ENCODE peak calls at places on chromosomes 11 and 22, in four cellular contexts. I is HepG2, E is HEK293T, A is K562. G is an unnamed sample.

GRCh38 chr11:35043933-35044332 is 95.0 kb upstream of the CD44 start:
- DNase-seq in I (no peak), E (no peak), A (no peak), G (no peak)

GRCh38 chr11:67468509-67468834 is 579 bp downstream of the TMEM134 start:
- DNase-seq in I (no peak), E (no peak), A (no peak), G (no peak)

GRCh38 chr11:47372422-47372821 is 5.9 kb downstream of the SPI1 start:
- DNase-seq in I (no peak), E (no peak), A (no peak), G (no peak)

GRCh38 chr11:17774232-17775034 is 39.9 kb downstream of the KCNC1 start:
- DNase-seq in I (peak; percentile 70), E (no peak), A (no peak), G (no peak)

GRCh38 chr11:13150487-13150886 is 127.1 kb upstream of the BMAL1 start:
- DNase-seq in I (no peak), E (no peak), A (no peak), G (no peak)

GRCh38 chr11:44621140-44621681 is 55.7 kb downstream of the CD82 start:
- DNase-seq in I (peak; percentile 55), E (peak; percentile 85), A (peak; percentile 81), G (no peak)

GRCh38 chr11:74849525-74850391 is 99.1 kb downstream of the XRRA1 start:
- DNase-seq in I (peak; percentile 95), E (no peak), A (no peak), G (no peak)

GRCh38 chr22:16954060-16954403 is 54.0 kb downstream of the GAB4 start:
- DNase-seq in I (no peak), E (peak; percentile 2), A (no peak), G (no peak)

GRCh38 chr11:16000065-16000464 is 356.3 kb downstream of the SOX6 start:
- DNase-seq in I (no peak), E (no peak), A (no peak), G (no peak)

GRCh38 chr22:50396751-50397370 is 53.7 kb downstream of the PPP6R2 start:
- DNase-seq in I (peak; percentile 97), E (peak; percentile 8), A (no peak), G (no peak)

GRCh38 chr11:57776101-57776511 is 14.5 kb downstream of the CTNND1 start:
- DNase-seq in I (no peak), E (no peak), A (no peak), G (no peak)

GRCh38 chr22:28128827-28129226 is 209.8 kb upstream of the PITPNB start:
- DNase-seq in I (no peak), E (no peak), A (no peak), G (no peak)

GRCh38 chr11:78504708-78505107 is 70.0 kb downstream of the NARS2 start:
- DNase-seq in I (no peak), E (no peak), A (no peak), G (no peak)

GRCh38 chr11:20351870-20352269 is 11.6 kb upstream of the HTATIP2 start:
- DNase-seq in I (no peak), E (no peak), A (no peak), G (no peak)

GRCh38 chr11:102599642-102600261 is 25.4 kb downstream of the MMP20 start:
- DNase-seq in I (peak; percentile 89), E (no peak), A (peak; percentile 15), G (no peak)

GRCh38 chr11:30852645-30853044 is 266.5 kb upstream of the MPPED2 start:
- DNase-seq in I (no peak), E (no peak), A (no peak), G (no peak)

GRCh38 chr22:41382098-41382578 is 396 bp downstream of the TEF start:
- DNase-seq in I (no peak), E (peak; percentile 85), A (peak; percentile 51), G (no peak)

GRCh38 chr11:96084610-96085348 is 160.9 kb upstream of the MTMR2 start:
- DNase-seq in I (no peak), E (no peak), A (no peak), G (no peak)

GRCh38 chr22:46195487-46196165 is 45.3 kb downstream of the PPARA start:
- DNase-seq in I (no peak), E (no peak), A (no peak), G (no peak)

GRCh38 chr11:36373040-36374010 is 77.2 kb downstream of the PRR5L start:
- DNase-seq in I (no peak), E (no peak), A (no peak), G (no peak)

GRCh38 chr11:122062763-122063162 is 53.3 kb downstream of the BLID start:
- DNase-seq in I (no peak), E (no peak), A (no peak), G (no peak)

GRCh38 chr22:46090631-46091201 is 59.6 kb upstream of the PPARA start:
- DNase-seq in I (no peak), E (no peak), A (no peak), G (no peak)

GRCh38 chr11:57303280-57303989 is 21.3 kb downstream of the TNKS1BP1 start:
- DNase-seq in I (no peak), E (no peak), A (no peak), G (no peak)

GRCh38 chr11:125245299-125245698 is 80.7 kb downstream of the PKNOX2 start:
- DNase-seq in I (no peak), E (no peak), A (no peak), G (no peak)

GRCh38 chr11:70546179-70546940 is 148.0 kb downstream of the CTTN start:
- DNase-seq in I (no peak), E (no peak), A (no peak), G (no peak)

GRCh38 chr11:125022551-125022950 is 40.6 kb upstream of the SLC37A2 start:
- DNase-seq in I (no peak), E (no peak), A (no peak), G (no peak)

GRCh38 chr22:38503021-38503420 is 3.1 kb downstream of the DDX17 start:
- DNase-seq in I (no peak), E (no peak), A (no peak), G (no peak)
- TF ChIP-seq FOXK2 in I (no peak), E (no peak), A (no peak), G (no peak)

DNA sequence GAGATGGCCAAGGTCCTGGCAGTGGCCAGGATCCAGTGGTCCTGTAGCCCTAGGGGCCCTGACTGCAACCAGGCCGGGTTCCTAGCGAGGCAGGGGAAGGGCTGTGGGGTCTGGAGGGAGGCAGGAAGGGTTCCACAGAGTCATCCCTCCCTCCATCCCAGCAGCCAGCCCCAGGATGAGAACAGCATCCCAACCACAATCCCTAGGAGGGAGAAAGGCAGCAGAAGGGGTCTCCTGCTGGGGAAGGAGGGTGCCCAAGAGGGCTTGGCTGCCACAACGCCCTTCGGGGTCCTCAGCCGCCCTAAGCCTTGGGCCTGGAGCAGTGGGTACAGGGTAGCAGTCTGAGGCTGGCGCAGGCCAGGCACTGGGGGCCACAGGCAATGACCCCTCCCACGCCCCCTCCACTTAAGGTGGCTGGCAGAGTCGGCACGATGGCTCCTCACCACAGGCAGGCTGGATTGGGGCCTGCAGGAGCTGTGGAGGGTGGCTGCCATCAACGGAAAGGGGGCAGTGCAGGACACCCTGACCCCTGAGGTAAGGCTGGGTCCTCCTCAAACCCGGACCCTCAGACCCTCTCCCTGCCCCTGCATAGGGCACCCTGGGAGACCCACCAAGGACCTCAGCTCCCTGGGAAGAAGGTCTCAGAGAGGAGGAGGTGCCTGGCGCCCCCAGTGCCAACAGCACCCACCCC is 7.2 kb downstream of the SLC22A12 start:
- DNase-seq in I (no peak), E (no peak), A (no peak), G (no peak)
- TF ChIP-seq FOXK2 in I (no peak), E (no peak), A (no peak), G (no peak)

GRCh38 chr11:86978756-86979608 is 23.8 kb upstream of the FZD4 start:
- DNase-seq in I (no peak), E (no peak), A (peak; percentile 66), G (no peak)
- TF ChIP-seq FOXK2 in I (no peak), E (no peak), A (no peak), G (no peak)

GRCh38 chr11:108496643-108497256 is 1.4 kb downstream of the POGLUT3 start:
- DNase-seq in I (no peak), E (no peak), A (peak; percentile 34), G (no peak)
- TF ChIP-seq FOXK2 in I (no peak), E (no peak), A (no peak), G (no peak)

GRCh38 chr11:40187092-40187403 is 1272.4 kb downstream of the LRRC4C start:
- DNase-seq in I (no peak), E (no peak), A (no peak), G (no peak)
- TF ChIP-seq FOXK2 in I (no peak), E (no peak), A (no peak), G (no peak)

GRCh38 chr22:18091478-18091877 is 13.7 kb downstream of the PEX26 start:
- DNase-seq in I (no peak), E (no peak), A (no peak), G (no peak)

GRCh38 chr22:18090286-18090685 is 12.5 kb downstream of the PEX26 start:
- DNase-seq in I (no peak), E (no peak), A (no peak), G (no peak)

GRCh38 chr22:18091916-18092526 is 14.2 kb downstream of the PEX26 start:
- DNase-seq in I (peak; percentile 76), E (no peak), A (no peak), G (no peak)

GRCh38 chr22:18085188-18085587 is 7.4 kb downstream of the PEX26 start:
- DNase-seq in I (no peak), E (no peak), A (no peak), G (no peak)

DNA sequence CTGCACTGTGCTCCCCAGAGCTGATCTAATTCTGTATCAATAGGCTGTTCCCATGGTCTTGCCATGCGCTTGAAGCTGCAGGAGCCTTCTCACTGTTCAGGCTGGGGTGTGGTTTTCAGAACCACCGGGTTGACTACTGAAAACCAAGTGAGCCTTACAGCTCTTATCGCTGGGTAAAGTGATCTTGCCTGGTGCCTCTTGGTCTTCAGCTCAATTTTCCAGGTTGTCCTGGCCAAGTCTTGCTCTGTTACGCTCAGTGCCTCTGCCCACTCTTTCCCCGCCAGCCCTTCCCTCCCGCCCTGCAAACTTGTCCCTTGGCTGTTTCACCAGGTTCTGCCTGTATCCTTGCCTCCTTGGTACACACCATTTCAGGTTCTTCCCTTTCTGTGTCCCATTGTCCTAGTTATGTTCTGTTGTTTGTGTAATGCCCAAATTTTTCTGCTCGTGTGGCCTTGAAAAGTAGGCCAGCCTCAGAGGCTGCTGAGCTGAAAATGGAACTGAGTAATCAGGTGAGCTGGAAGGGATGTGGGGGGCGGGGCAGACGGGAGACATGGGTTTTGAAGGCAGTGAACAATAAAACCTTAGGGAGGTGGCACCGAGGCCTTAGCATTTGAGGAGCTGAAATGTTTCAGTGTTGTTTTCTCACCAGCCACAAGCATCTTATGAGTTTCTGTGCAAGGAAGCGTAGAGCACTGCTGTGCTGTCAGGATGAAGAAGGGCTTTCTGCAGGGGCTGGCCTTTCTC is 11.2 kb downstream of the PEX26 start:
- DNase-seq in I (peak; percentile 56), E (no peak), A (no peak), G (peak; percentile 76)
- TF ChIP-seq FOXK2 in I (no peak), E (no peak), A (no peak), G (no peak)

GRCh38 chr22:37208401-37209139 is 3.7 kb downstream of the SSTR3 start:
- DNase-seq in I (no peak), E (no peak), A (no peak), G (no peak)

GRCh38 chr22:37207981-37208380 is 4.3 kb downstream of the SSTR3 start:
- DNase-seq in I (no peak), E (no peak), A (no peak), G (no peak)

GRCh38 chr22:37206118-37206840 is 6.0 kb downstream of the SSTR3 start:
- DNase-seq in I (no peak), E (no peak), A (no peak), G (no peak)

GRCh38 chr22:37205046-37205445 is 7.2 kb downstream of the SSTR3 start:
- DNase-seq in I (no peak), E (no peak), A (no peak), G (no peak)

GRCh38 chr22:37206841-37207821 is 5.1 kb downstream of the SSTR3 start:
- DNase-seq in I (no peak), E (no peak), A (no peak), G (no peak)
- TF ChIP-seq FOXK2 in I (no peak), E (no peak), A (no peak), G (no peak)

G was measured in GM12878.